ENCODE peak calls at places on chromosomes 1 and 21, in ten cellular contexts. K, J, O, N, S, P, T, Y, X and C are unnamed samples.

GRCh38 chr1:35505911-35506798 is 51.0 kb downstream of the KIAA0319L start:
- DNase-seq in Y (no peak), T (peak; percentile 24), O (peak; percentile 65), X (peak; percentile 98), S (peak; percentile 48), K (no peak), N (peak; percentile 63), J (peak; percentile 97), P (no peak), C (peak; percentile 92)

GRCh38 chr1:114756949-114757454 is 782 bp downstream of the CSDE1 start:
- DNase-seq in K (no peak), T (no peak), X (no peak), O (peak; percentile 60), N (no peak), S (no peak), J (peak; percentile 40), P (peak; percentile 18), Y (peak; percentile 55), C (peak; percentile 59)

GRCh38 chr1:209584186-209584776 is 767 bp downstream of the CAMK1G start:
- DNase-seq in J (no peak), K (no peak), N (no peak), S (no peak), X (no peak), Y (no peak), O (no peak), T (no peak), P (no peak), C (no peak)

GRCh38 chr1:10980841-10981727 is 31.4 kb upstream of the TARDBP start:
- DNase-seq in Y (no peak), S (no peak), X (no peak), J (no peak), N (no peak), P (peak; percentile 74), K (no peak), T (no peak), O (no peak), C (peak; percentile 73)

GRCh38 chr21:14741237-14741636 is 195.1 kb upstream of the SAMSN1 start:
- DNase-seq in Y (no peak), O (no peak), T (no peak), X (no peak), N (no peak), P (no peak), K (no peak), S (no peak), J (no peak), C (no peak)

GRCh38 chr1:111789077-111789476 is 33.4 kb downstream of the DDX20 start:
- DNase-seq in S (no peak), O (no peak), Y (no peak), T (no peak), J (no peak), P (no peak), N (no peak), K (no peak), X (no peak), C (peak; percentile 38)

GRCh38 chr1:230204852-230205251 is 137.8 kb downstream of the GALNT2 start:
- DNase-seq in K (peak; percentile 35), X (no peak), O (no peak), S (no peak), T (no peak), P (no peak), N (no peak), Y (no peak), J (no peak), C (no peak)

GRCh38 chr21:30227633-30228404 is 11.9 kb upstream of the CLDN8 start:
- DNase-seq in T (no peak), S (no peak), X (no peak), K (no peak), N (no peak), J (no peak), Y (no peak), O (peak; percentile 72), P (no peak), C (peak; percentile 72)

GRCh38 chr1:115976062-115976899 is at the start of gene SLC22A15:
- DNase-seq in T (no peak), X (no peak), K (peak; percentile 62), J (peak; percentile 7), S (peak; percentile 22), P (peak; percentile 54), O (peak; percentile 64), Y (no peak), N (peak; percentile 69), C (peak; percentile 34)

GRCh38 chr1:153566414-153567371 is 1.0 kb upstream of the S100A2 start:
- DNase-seq in J (peak; percentile 98), O (peak; percentile 98), S (peak; percentile 89), P (peak; percentile 42), K (peak; percentile 89), X (peak; percentile 96), Y (peak; percentile 93), N (no peak), T (peak; percentile 50), C (peak; percentile 99)

GRCh38 chr1:172359531-172359991 is 60.9 kb upstream of the C1orf105 start:
- DNase-seq in O (no peak), S (no peak), N (no peak), X (peak; percentile 90), T (no peak), P (no peak), K (no peak), J (peak; percentile 73), Y (no peak), C (peak; percentile 40)

GRCh38 chr1:62371375-62371774 is 52.1 kb upstream of the KANK4 start:
- DNase-seq in X (no peak), Y (no peak), N (no peak), P (no peak), S (no peak), J (no peak), K (no peak), T (no peak), O (no peak), C (no peak)

GRCh38 chr1:195663549-195664280 is 944.5 kb downstream of the KCNT2 start:
- DNase-seq in Y (no peak), P (no peak), X (no peak), T (no peak), N (no peak), K (no peak), S (no peak), O (no peak), J (no peak), C (peak; percentile 92)

GRCh38 chr1:110673805-110674336 is 869 bp downstream of the KCNA3 start:
- DNase-seq in T (peak; percentile 13), S (peak; percentile 33), K (no peak), X (no peak), N (peak; percentile 28), J (no peak), P (no peak), O (no peak), Y (peak; percentile 56), C (no peak)